ENCODE peak calls at places on chromosomes 5 and 9, in six cellular contexts. P is fibroblast of lung, N is hippocampal formation, Y is T-helper 2 cell, G is NCI-H446 treated with DMSO at 0.1 percent for 48 hours, C is mesothelial cell of epicardium. D is an unnamed sample.

GRCh38 chr5:51559390-51559789 is 176.1 kb downstream of the ISL1 start:
- DNase-seq in Y (no peak), C (no peak), G (no peak), N (no peak), P (no peak), D (no peak)

GRCh38 chr5:3592298-3592697 is 3.3 kb upstream of the IRX1 start:
- DNase-seq in N (no peak), C (no peak), Y (no peak), P (no peak), G (no peak), D (no peak)

GRCh38 chr9:129557192-129558036 is 63.5 kb downstream of the C9orf50 start:
- DNase-seq in G (no peak), P (peak), Y (no peak), C (peak), N (no peak), D (no peak)

GRCh38 chr5:7834982-7835381 is 16.0 kb downstream of the CFAP90 start:
- DNase-seq in P (no peak), C (no peak), N (no peak), G (no peak), Y (no peak), D (no peak)

GRCh38 chr9:19286634-19287188 is 56.2 kb downstream of the DENND4C start:
- DNase-seq in N (no peak), C (no peak), G (no peak), P (peak), Y (no peak), D (no peak)

GRCh38 chr5:1005362-1005851 is 3.2 kb upstream of the NKD2 start:
- DNase-seq in P (no peak), C (peak), G (no peak), N (no peak), Y (no peak), D (no peak)

GRCh38 chr9:99732715-99733114 is 89.0 kb upstream of the NR4A3 start:
- DNase-seq in Y (no peak), P (peak), G (no peak), C (no peak), N (no peak), D (no peak)

GRCh38 chr5:131635755-131636479 is 888 bp upstream of the RAPGEF6 start:
- DNase-seq in C (peak), P (no peak), N (no peak), Y (no peak), G (no peak), D (no peak)

GRCh38 chr9:110173322-110173642 is 34.7 kb downstream of the C9orf152 start:
- DNase-seq in N (no peak), Y (no peak), G (no peak), C (no peak), P (no peak), D (no peak)

GRCh38 chr5:34968258-34968657 is 38.9 kb downstream of the DNAJC21 start:
- DNase-seq in P (no peak), Y (no peak), G (no peak), C (no peak), N (no peak), D (no peak)

GRCh38 chr9:4301971-4302427 is 2.1 kb upstream of the GLIS3 start:
- DNase-seq in P (peak), N (no peak), G (no peak), C (no peak), Y (no peak), D (no peak)

GRCh38 chr5:102958481-102959011 is 161.4 kb downstream of the GIN1 start:
- DNase-seq in Y (no peak), N (no peak), P (peak), C (no peak), G (peak), D (peak)

GRCh38 chr9:130728721-130729120 is 35.1 kb downstream of the EXOSC2 start:
- DNase-seq in Y (no peak), P (peak), N (no peak), C (no peak), G (no peak), D (no peak)

D was measured in DMS 273 treated with DMSO at 0.1 percent for 48 hours.